ENCODE peak calls at places on chromosome 11, in six cellular contexts. J is non-pigmented ciliary epithelial cell; V is T47D; C is CD8-positive, alpha-beta memory T cell; W is cardiac muscle cell; Q is stimulated activated CD8-positive, alpha-beta memory T cell treated with anti-CD3 and anti-CD28 coated beads, Interleukin-4, amount 100 ng/mL, for 24 hours. N is an unnamed sample.

GRCh38 chr11:1409108-1409851 is 19.5 kb downstream of the BRSK2 start:
- DNase-seq in J (no peak), V (peak), C (no peak), W (no peak), Q (no peak), N (peak)

GRCh38 chr11:44316388-44317240 is 6.7 kb upstream of the ALX4 start:
- DNase-seq in J (no peak), V (peak), C (no peak), W (no peak), Q (no peak), N (no peak)

GRCh38 chr11:65479184-65480145 is 19.4 kb upstream of the MALAT1 start:
- DNase-seq in J (no peak), V (peak), C (no peak), W (peak), Q (no peak), N (no peak)

GRCh38 chr11:44573333-44573732 is 7.9 kb downstream of the CD82 start:
- DNase-seq in J (no peak), V (no peak), C (no peak), W (no peak), Q (no peak), N (peak)

GRCh38 chr11:63705526-63705925 is 24.2 kb downstream of the RTN3 start:
- DNase-seq in J (no peak), V (no peak), C (no peak), W (no peak), Q (no peak), N (no peak)

GRCh38 chr11:69854719-69855118 is 35.5 kb upstream of the FGF3 start:
- DNase-seq in J (peak), V (no peak), C (no peak), W (peak), Q (no peak), N (no peak)

GRCh38 chr11:62141111-62142042 is 17.6 kb downstream of the INCENP start:
- DNase-seq in J (no peak), V (no peak), C (no peak), W (no peak), Q (no peak), N (no peak)

GRCh38 chr11:69211540-69212120 is 55.9 kb downstream of the SMIM38 start:
- DNase-seq in J (no peak), V (no peak), C (no peak), W (no peak), Q (no peak), N (no peak)

GRCh38 chr11:107018274-107018901 is at the start of gene GUCY1A2:
- DNase-seq in J (no peak), V (peak), C (no peak), W (peak), Q (no peak), N (no peak)

GRCh38 chr11:19344661-19345518 is 104.1 kb upstream of the E2F8 start:
- DNase-seq in J (no peak), V (peak), C (no peak), W (peak), Q (no peak), N (no peak)

GRCh38 chr11:2390091-2390870 is 10.3 kb upstream of the TSSC4 start:
- DNase-seq in J (no peak), V (no peak), C (no peak), W (no peak), Q (no peak), N (no peak)

GRCh38 chr11:63667993-63668392 is 3.2 kb downstream of the ATL3 start:
- DNase-seq in J (peak), V (no peak), C (no peak), W (peak), Q (no peak), N (no peak)

GRCh38 chr11:74025467-74026166 is 16.7 kb upstream of the UCP3 start:
- DNase-seq in J (no peak), V (no peak), C (no peak), W (no peak), Q (no peak), N (no peak)

GRCh38 chr11:69862797-69863543 is 43.8 kb upstream of the FGF3 start:
- DNase-seq in J (no peak), V (no peak), C (no peak), W (no peak), Q (no peak), N (no peak)

GRCh38 chr11:128324531-128325141 is 262.7 kb downstream of the ETS1 start:
- DNase-seq in J (no peak), V (no peak), C (peak), W (no peak), Q (peak), N (peak)

GRCh38 chr11:67405196-67405567 is 1.3 kb downstream of the TBC1D10C start:
- DNase-seq in J (no peak), V (no peak), C (no peak), W (no peak), Q (no peak), N (no peak)

GRCh38 chr11:71447791-71448256 is 369 bp downstream of the DHCR7 start:
- DNase-seq in J (no peak), V (peak), C (no peak), W (peak), Q (peak), N (no peak)

GRCh38 chr11:90722552-90723190 is 499.8 kb upstream of the CHORDC1 start:
- DNase-seq in J (no peak), V (peak), C (no peak), W (peak), Q (no peak), N (no peak)

N was measured in CD4-positive, alpha-beta memory T cell.